ENCODE peak calls at places on chromosomes 13 and 19, in nine cellular contexts. One of them, this sample, is unnamed.

GRCh38 chr19:18593367-18594095 is 4.9 kb downstream of the REX1BD start:
- DNase-seq in AG04450: no peak
- DNase-seq in dorsolateral prefrontal cortex: no peak
- DNase-seq in WERI-Rb-1: peak; percentile 7
- DNase-seq in CD8-positive, alpha-beta T cell: no peak
- DNase-seq in pancreas: no peak
- DNase-seq in ascending aorta: no peak
- DNase-seq in A673: no peak
- DNase-seq in psoas muscle: no peak
- DNase-seq in this sample: no peak

GRCh38 chr19:32814624-32815023 is 54.9 kb downstream of the SLC7A9 start:
- DNase-seq in AG04450: no peak
- DNase-seq in dorsolateral prefrontal cortex: no peak
- DNase-seq in WERI-Rb-1: no peak
- DNase-seq in CD8-positive, alpha-beta T cell: no peak
- DNase-seq in pancreas: no peak
- DNase-seq in ascending aorta: no peak
- DNase-seq in A673: no peak
- DNase-seq in psoas muscle: no peak
- DNase-seq in this sample: no peak

GRCh38 chr19:12773571-12773970 is 1.8 kb downstream of the HOOK2 start:
- DNase-seq in AG04450: no peak
- DNase-seq in dorsolateral prefrontal cortex: no peak
- DNase-seq in WERI-Rb-1: peak; percentile 66
- DNase-seq in CD8-positive, alpha-beta T cell: no peak
- DNase-seq in pancreas: no peak
- DNase-seq in ascending aorta: no peak
- DNase-seq in A673: no peak
- DNase-seq in psoas muscle: no peak
- DNase-seq in this sample: no peak

GRCh38 chr19:45087531-45087930 is 5.4 kb upstream of the PPP1R37 start:
- DNase-seq in AG04450: no peak
- DNase-seq in dorsolateral prefrontal cortex: no peak
- DNase-seq in WERI-Rb-1: no peak
- DNase-seq in CD8-positive, alpha-beta T cell: peak; percentile 89
- DNase-seq in pancreas: no peak
- DNase-seq in ascending aorta: peak; percentile 20
- DNase-seq in A673: no peak
- DNase-seq in psoas muscle: no peak
- DNase-seq in this sample: no peak

GRCh38 chr13:97976551-97977375 is 23.3 kb downstream of the IPO5 start:
- DNase-seq in AG04450: no peak
- DNase-seq in dorsolateral prefrontal cortex: no peak
- DNase-seq in WERI-Rb-1: peak; percentile 42
- DNase-seq in CD8-positive, alpha-beta T cell: peak; percentile 86
- DNase-seq in pancreas: no peak
- DNase-seq in ascending aorta: no peak
- DNase-seq in A673: peak; percentile 45
- DNase-seq in psoas muscle: no peak
- DNase-seq in this sample: no peak

GRCh38 chr13:20391597-20392452 is 133.8 kb downstream of the CRYL1 start:
- DNase-seq in AG04450: no peak
- DNase-seq in dorsolateral prefrontal cortex: no peak
- DNase-seq in WERI-Rb-1: no peak
- DNase-seq in CD8-positive, alpha-beta T cell: no peak
- DNase-seq in pancreas: no peak
- DNase-seq in ascending aorta: no peak
- DNase-seq in A673: peak; percentile 6
- DNase-seq in psoas muscle: no peak
- DNase-seq in this sample: no peak

GRCh38 chr19:13644648-13645047 is 119.7 kb upstream of the MRI1 start:
- DNase-seq in AG04450: no peak
- DNase-seq in dorsolateral prefrontal cortex: no peak
- DNase-seq in WERI-Rb-1: no peak
- DNase-seq in CD8-positive, alpha-beta T cell: no peak
- DNase-seq in pancreas: no peak
- DNase-seq in ascending aorta: no peak
- DNase-seq in A673: no peak
- DNase-seq in psoas muscle: no peak
- DNase-seq in this sample: no peak

GRCh38 chr13:34162545-34162936 is 344.6 kb downstream of the RFC3 start:
- DNase-seq in AG04450: no peak
- DNase-seq in dorsolateral prefrontal cortex: no peak
- DNase-seq in WERI-Rb-1: no peak
- DNase-seq in CD8-positive, alpha-beta T cell: no peak
- DNase-seq in pancreas: no peak
- DNase-seq in ascending aorta: no peak
- DNase-seq in A673: no peak
- DNase-seq in psoas muscle: no peak
- DNase-seq in this sample: no peak

GRCh38 chr13:31998131-31998530 is 33.4 kb upstream of the FRY start:
- DNase-seq in AG04450: no peak
- DNase-seq in dorsolateral prefrontal cortex: no peak
- DNase-seq in WERI-Rb-1: no peak
- DNase-seq in CD8-positive, alpha-beta T cell: no peak
- DNase-seq in pancreas: no peak
- DNase-seq in ascending aorta: no peak
- DNase-seq in A673: no peak
- DNase-seq in psoas muscle: no peak
- DNase-seq in this sample: no peak

GRCh38 chr13:44715287-44716224 is 139.4 kb upstream of the TSC22D1 start:
- DNase-seq in AG04450: no peak
- DNase-seq in dorsolateral prefrontal cortex: no peak
- DNase-seq in WERI-Rb-1: no peak
- DNase-seq in CD8-positive, alpha-beta T cell: no peak
- DNase-seq in pancreas: no peak
- DNase-seq in ascending aorta: no peak
- DNase-seq in A673: no peak
- DNase-seq in psoas muscle: no peak
- DNase-seq in this sample: no peak

GRCh38 chr19:58351996-58352755 is 1.1 kb downstream of the A1BG start:
- DNase-seq in AG04450: no peak
- DNase-seq in dorsolateral prefrontal cortex: no peak
- DNase-seq in WERI-Rb-1: no peak
- DNase-seq in CD8-positive, alpha-beta T cell: no peak
- DNase-seq in pancreas: no peak
- DNase-seq in ascending aorta: no peak
- DNase-seq in A673: no peak
- DNase-seq in psoas muscle: no peak
- DNase-seq in this sample: no peak
- H3K4me3 ChIP-seq in AG04450: no peak overlapping the region
- H3K4me3 ChIP-seq in dorsolateral prefrontal cortex: no peak overlapping the region
- H3K4me3 ChIP-seq in WERI-Rb-1: no peak overlapping the region
- H3K4me3 ChIP-seq in CD8-positive, alpha-beta T cell: no peak overlapping the region
- H3K4me3 ChIP-seq in pancreas: no peak overlapping the region
- H3K4me3 ChIP-seq in ascending aorta: no peak overlapping the region
- H3K4me3 ChIP-seq in A673: no peak overlapping the region
- H3K4me3 ChIP-seq in psoas muscle: no peak overlapping the region
- H3K4me3 ChIP-seq in this sample: no peak overlapping the region

DNA sequence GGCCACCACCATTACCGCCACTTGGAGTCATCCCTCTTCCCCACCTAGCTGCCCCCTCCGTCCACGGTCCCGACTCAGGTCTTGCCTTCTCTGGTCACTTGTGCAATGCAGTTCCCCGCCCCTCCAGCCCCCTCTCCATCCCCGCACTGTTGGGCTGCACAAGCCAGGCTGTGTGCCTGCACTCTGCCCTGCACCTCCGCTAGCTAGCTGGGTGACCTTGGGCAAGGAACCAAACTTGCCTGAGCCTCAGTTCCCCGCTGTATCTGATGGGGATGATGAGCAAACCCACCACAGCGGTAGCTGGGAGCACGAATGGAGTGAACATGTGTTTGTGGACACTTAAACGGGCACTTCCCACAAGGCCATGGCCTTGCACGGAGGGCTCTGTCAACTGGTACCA is 5.6 kb upstream of the TMEM147 start:
- DNase-seq in AG04450: no peak
- DNase-seq in dorsolateral prefrontal cortex: no peak
- DNase-seq in WERI-Rb-1: no peak
- DNase-seq in CD8-positive, alpha-beta T cell: no peak
- DNase-seq in pancreas: no peak
- DNase-seq in ascending aorta: no peak
- DNase-seq in A673: no peak
- DNase-seq in psoas muscle: no peak
- DNase-seq in this sample: no peak
- TF ChIP-seq CTCF in AG04450: no peak
- TF ChIP-seq CTCF in dorsolateral prefrontal cortex: no peak
- TF ChIP-seq CTCF in WERI-Rb-1: no peak
- TF ChIP-seq CTCF in CD8-positive, alpha-beta T cell: no peak
- TF ChIP-seq CTCF in pancreas: no peak
- TF ChIP-seq CTCF in ascending aorta: no peak
- TF ChIP-seq CTCF in A673: no peak
- TF ChIP-seq CTCF in psoas muscle: no peak
- TF ChIP-seq CTCF in this sample: no peak

GRCh38 chr19:49864890-49865289 is 2.5 kb downstream of the PNKP start:
- DNase-seq in AG04450: no peak
- DNase-seq in dorsolateral prefrontal cortex: no peak
- DNase-seq in WERI-Rb-1: no peak
- DNase-seq in CD8-positive, alpha-beta T cell: no peak
- DNase-seq in pancreas: no peak
- DNase-seq in ascending aorta: no peak
- DNase-seq in A673: no peak
- DNase-seq in psoas muscle: no peak
- DNase-seq in this sample: no peak

GRCh38 chr19:49863935-49864320 is 3.4 kb downstream of the PNKP start:
- DNase-seq in AG04450: no peak
- DNase-seq in dorsolateral prefrontal cortex: no peak
- DNase-seq in WERI-Rb-1: no peak
- DNase-seq in CD8-positive, alpha-beta T cell: no peak
- DNase-seq in pancreas: no peak
- DNase-seq in ascending aorta: no peak
- DNase-seq in A673: no peak
- DNase-seq in psoas muscle: no peak
- DNase-seq in this sample: no peak

GRCh38 chr19:49862411-49863253 is 4.7 kb downstream of the PNKP start:
- DNase-seq in AG04450: no peak
- DNase-seq in dorsolateral prefrontal cortex: no peak
- DNase-seq in WERI-Rb-1: peak; percentile 76
- DNase-seq in CD8-positive, alpha-beta T cell: no peak
- DNase-seq in pancreas: no peak
- DNase-seq in ascending aorta: no peak
- DNase-seq in A673: peak; percentile 66
- DNase-seq in psoas muscle: no peak
- DNase-seq in this sample: no peak

GRCh38 chr19:49861541-49862410 is 5.6 kb downstream of the PNKP start:
- DNase-seq in AG04450: no peak
- DNase-seq in dorsolateral prefrontal cortex: no peak
- DNase-seq in WERI-Rb-1: no peak
- DNase-seq in CD8-positive, alpha-beta T cell: no peak
- DNase-seq in pancreas: no peak
- DNase-seq in ascending aorta: no peak
- DNase-seq in A673: no peak
- DNase-seq in psoas muscle: no peak
- DNase-seq in this sample: no peak

GRCh38 chr19:49863254-49863934 is 4.0 kb downstream of the PNKP start:
- DNase-seq in AG04450: no peak
- DNase-seq in dorsolateral prefrontal cortex: no peak
- DNase-seq in WERI-Rb-1: no peak
- DNase-seq in CD8-positive, alpha-beta T cell: no peak
- DNase-seq in pancreas: no peak
- DNase-seq in ascending aorta: no peak
- DNase-seq in A673: no peak
- DNase-seq in psoas muscle: no peak
- DNase-seq in this sample: no peak
- H3K27ac ChIP-seq in AG04450: no peak overlapping the region
- H3K27ac ChIP-seq in dorsolateral prefrontal cortex: no peak overlapping the region
- H3K27ac ChIP-seq in WERI-Rb-1: no peak overlapping the region
- H3K27ac ChIP-seq in CD8-positive, alpha-beta T cell: no peak overlapping the region
- H3K27ac ChIP-seq in pancreas: no peak overlapping the region
- H3K27ac ChIP-seq in ascending aorta: no peak overlapping the region
- H3K27ac ChIP-seq in A673: peak overlapping the region; percentile 20
- H3K27ac ChIP-seq in psoas muscle: no peak overlapping the region
- H3K27ac ChIP-seq in this sample: no peak overlapping the region

GRCh38 chr13:59527500-59527899 is 636.2 kb downstream of the DIAPH3 start:
- DNase-seq in AG04450: no peak
- DNase-seq in dorsolateral prefrontal cortex: no peak
- DNase-seq in WERI-Rb-1: no peak
- DNase-seq in CD8-positive, alpha-beta T cell: no peak
- DNase-seq in pancreas: no peak
- DNase-seq in ascending aorta: no peak
- DNase-seq in A673: no peak
- DNase-seq in psoas muscle: no peak
- DNase-seq in this sample: no peak

GRCh38 chr13:59534806-59535205 is 628.9 kb downstream of the DIAPH3 start:
- DNase-seq in AG04450: no peak
- DNase-seq in dorsolateral prefrontal cortex: no peak
- DNase-seq in WERI-Rb-1: no peak
- DNase-seq in CD8-positive, alpha-beta T cell: no peak
- DNase-seq in pancreas: no peak
- DNase-seq in ascending aorta: no peak
- DNase-seq in A673: no peak
- DNase-seq in psoas muscle: no peak
- DNase-seq in this sample: no peak

GRCh38 chr13:59532405-59532804 is 631.3 kb downstream of the DIAPH3 start:
- DNase-seq in AG04450: no peak
- DNase-seq in dorsolateral prefrontal cortex: no peak
- DNase-seq in WERI-Rb-1: no peak
- DNase-seq in CD8-positive, alpha-beta T cell: no peak
- DNase-seq in pancreas: no peak
- DNase-seq in ascending aorta: no peak
- DNase-seq in A673: no peak
- DNase-seq in psoas muscle: no peak
- DNase-seq in this sample: no peak

GRCh38 chr13:59533561-59534337 is 630.0 kb downstream of the DIAPH3 start:
- DNase-seq in AG04450: no peak
- DNase-seq in dorsolateral prefrontal cortex: no peak
- DNase-seq in WERI-Rb-1: no peak
- DNase-seq in CD8-positive, alpha-beta T cell: no peak
- DNase-seq in pancreas: no peak
- DNase-seq in ascending aorta: no peak
- DNase-seq in A673: peak; percentile 45
- DNase-seq in psoas muscle: no peak
- DNase-seq in this sample: peak; percentile 80

GRCh38 chr13:59531571-59532091 is 632.1 kb downstream of the DIAPH3 start:
- DNase-seq in AG04450: peak; percentile 74
- DNase-seq in dorsolateral prefrontal cortex: peak; percentile 71
- DNase-seq in WERI-Rb-1: no peak
- DNase-seq in CD8-positive, alpha-beta T cell: peak; percentile 20
- DNase-seq in pancreas: peak; percentile 84
- DNase-seq in ascending aorta: no peak
- DNase-seq in A673: peak; percentile 91
- DNase-seq in psoas muscle: peak; percentile 67
- DNase-seq in this sample: peak; percentile 71
- H3K4me3 ChIP-seq in AG04450: no peak overlapping the region
- H3K4me3 ChIP-seq in dorsolateral prefrontal cortex: no peak overlapping the region
- H3K4me3 ChIP-seq in WERI-Rb-1: no peak overlapping the region
- H3K4me3 ChIP-seq in CD8-positive, alpha-beta T cell: no peak overlapping the region
- H3K4me3 ChIP-seq in pancreas: no peak overlapping the region
- H3K4me3 ChIP-seq in ascending aorta: no peak overlapping the region
- H3K4me3 ChIP-seq in A673: no peak overlapping the region
- H3K4me3 ChIP-seq in psoas muscle: no peak overlapping the region
- H3K4me3 ChIP-seq in this sample: no peak overlapping the region

DNA sequence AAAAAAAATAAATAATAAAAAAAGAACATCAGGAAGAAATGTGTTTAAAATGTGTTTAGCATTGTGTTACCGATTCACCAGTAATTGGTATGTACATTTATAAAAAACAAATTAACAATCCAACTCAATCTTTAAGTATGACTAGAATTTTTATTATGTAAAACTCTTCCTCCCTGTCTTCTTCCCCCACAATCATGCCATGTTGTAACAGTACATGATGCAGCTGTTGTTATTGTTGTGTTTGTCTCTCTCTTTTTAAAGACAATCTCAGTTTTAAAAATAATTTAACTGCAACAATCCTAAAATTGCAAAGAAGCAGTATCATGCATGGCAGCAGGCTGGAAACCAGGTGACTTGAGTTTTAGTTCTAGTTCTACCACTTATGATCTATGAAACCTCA is 180.2 kb downstream of the RGCC start:
- DNase-seq in AG04450: no peak
- DNase-seq in dorsolateral prefrontal cortex: no peak
- DNase-seq in WERI-Rb-1: no peak
- DNase-seq in CD8-positive, alpha-beta T cell: no peak
- DNase-seq in pancreas: no peak
- DNase-seq in ascending aorta: no peak
- DNase-seq in A673: no peak
- DNase-seq in psoas muscle: no peak
- DNase-seq in this sample: no peak
- TF ChIP-seq CTCF in AG04450: no peak
- TF ChIP-seq CTCF in dorsolateral prefrontal cortex: no peak
- TF ChIP-seq CTCF in WERI-Rb-1: no peak
- TF ChIP-seq CTCF in CD8-positive, alpha-beta T cell: no peak
- TF ChIP-seq CTCF in pancreas: no peak
- TF ChIP-seq CTCF in ascending aorta: no peak
- TF ChIP-seq CTCF in A673: no peak
- TF ChIP-seq CTCF in psoas muscle: no peak
- TF ChIP-seq CTCF in this sample: no peak